ENCODE peak calls at places on chromosome 21, in five cellular contexts. P, X, G, T and J are unnamed samples.

GRCh38 chr21:42731264-42732032 is 78.0 kb downstream of the PDE9A start:
- DNase-seq in X (peak), G (no peak), P (no peak), T (no peak), J (no peak)

GRCh38 chr21:46635324-46636180 is at the start of gene PRMT2:
- DNase-seq in G (peak), T (peak), P (peak), X (peak), J (peak)

GRCh38 chr21:21612446-21612845 is 614.2 kb downstream of the NCAM2 start:
- DNase-seq in G (peak), X (no peak), P (peak), T (no peak), J (peak)

GRCh38 chr21:14773777-14774345 is 227.7 kb upstream of the SAMSN1 start:
- DNase-seq in T (peak), P (peak), X (no peak), G (no peak), J (no peak)

GRCh38 chr21:39011911-39012310 is 171.3 kb downstream of the PSMG1 start:
- DNase-seq in P (no peak), G (no peak), X (no peak), T (no peak), J (no peak)

GRCh38 chr21:17461582-17461981 is 51.3 kb upstream of the CXADR start:
- DNase-seq in X (no peak), P (peak), T (no peak), G (no peak), J (no peak)

GRCh38 chr21:42476493-42477342 is 19.3 kb downstream of the RSPH1 start:
- DNase-seq in X (no peak), P (no peak), G (no peak), T (no peak), J (no peak)

GRCh38 chr21:18403685-18404084 is at the start of gene TMPRSS15:
- DNase-seq in X (no peak), G (no peak), P (no peak), T (no peak), J (no peak)

GRCh38 chr21:39633770-39634181 is 21.0 kb downstream of the B3GALT5 start:
- DNase-seq in G (peak), P (peak), X (peak), T (no peak), J (peak)

GRCh38 chr21:42236014-42236413 is 17.1 kb downstream of the ABCG1 start:
- DNase-seq in G (no peak), X (no peak), P (no peak), T (no peak), J (no peak)

GRCh38 chr21:40377135-40377534 is 469.8 kb downstream of the DSCAM start:
- DNase-seq in P (no peak), X (no peak), T (no peak), G (no peak), J (no peak)

GRCh38 chr21:41410361-41410760 is 15.7 kb upstream of the MX1 start:
- DNase-seq in G (no peak), X (no peak), P (no peak), T (no peak), J (no peak)

DNA sequence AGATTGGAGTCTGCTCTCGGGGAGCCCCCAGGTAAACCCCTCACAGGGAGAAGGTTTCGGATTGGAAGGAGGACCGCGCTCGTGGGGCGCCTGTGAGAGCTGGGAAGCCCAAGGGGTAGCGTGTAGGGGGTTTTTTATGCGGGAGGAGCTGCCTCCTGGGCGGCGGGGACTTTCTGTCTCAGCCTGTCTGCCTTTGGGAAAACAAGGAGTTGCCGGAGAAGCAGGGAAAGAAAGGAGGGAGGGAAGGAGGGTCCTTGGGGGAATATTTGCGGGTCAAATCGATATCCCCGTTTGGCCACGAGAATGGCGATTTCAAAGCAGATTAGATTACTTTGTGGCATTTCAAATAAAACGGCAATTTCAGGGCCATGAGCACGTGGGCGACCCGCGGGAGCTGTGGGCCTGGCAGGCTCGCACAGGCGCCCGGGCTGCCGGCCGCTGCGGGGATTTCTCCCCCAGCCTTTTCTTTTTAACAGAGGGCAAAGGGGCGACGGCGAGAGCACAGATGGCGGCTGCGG is 9.7 kb downstream of the SIM2 start:
- DNase-seq in X (no peak), P (no peak), T (no peak), G (no peak), J (no peak)
- H3K4me3 ChIP-seq in X (no peak), P (no peak), T (peak), G (no peak), J (peak)

GRCh38 chr21:45108808-45109800 is 34.7 kb downstream of the ADARB1 start:
- DNase-seq in G (no peak), T (no peak), P (no peak), X (no peak), J (no peak)

GRCh38 chr21:45111703-45112102 is 37.3 kb downstream of the ADARB1 start:
- DNase-seq in G (no peak), T (no peak), X (no peak), P (no peak), J (no peak)

GRCh38 chr21:45110873-45111624 is 36.7 kb downstream of the ADARB1 start:
- DNase-seq in T (no peak), P (no peak), G (no peak), X (no peak), J (no peak)

GRCh38 chr21:45108034-45108790 is 33.8 kb downstream of the ADARB1 start:
- DNase-seq in X (no peak), P (no peak), G (no peak), T (no peak), J (no peak)

GRCh38 chr21:45109831-45110492 is 35.6 kb downstream of the ADARB1 start:
- DNase-seq in T (no peak), X (no peak), P (no peak), G (no peak), J (no peak)
- H3K4me3 ChIP-seq in T (no peak), X (no peak), P (no peak), G (no peak), J (no peak)

GRCh38 chr21:36699546-36700294 is 805 bp downstream of the SIM2 start:
- DNase-seq in X (no peak), P (no peak), G (no peak), T (peak), J (no peak)
- H3K4me3 ChIP-seq in X (peak), P (peak), G (no peak), T (peak), J (peak)

GRCh38 chr21:37915941-37916794 is at the start of gene KCNJ6:
- DNase-seq in P (peak), X (no peak), G (no peak), T (peak), J (no peak)
- H3K4me3 ChIP-seq in P (peak), X (no peak), G (peak), T (peak), J (peak)

GRCh38 chr21:43810505-43811261 is 21.3 kb downstream of the RRP1 start:
- DNase-seq in T (peak), X (no peak), G (no peak), P (peak), J (no peak)

GRCh38 chr21:43809853-43810504 is 20.6 kb downstream of the RRP1 start:
- DNase-seq in X (no peak), P (no peak), G (no peak), T (no peak), J (no peak)

GRCh38 chr21:43812957-43813730 is 23.8 kb downstream of the RRP1 start:
- DNase-seq in P (no peak), G (no peak), T (no peak), X (no peak), J (no peak)

GRCh38 chr21:43812139-43812821 is 22.9 kb downstream of the RRP1 start:
- DNase-seq in T (no peak), P (no peak), G (no peak), X (no peak), J (no peak)

GRCh38 chr21:43811262-43812105 is 22.1 kb downstream of the RRP1 start:
- DNase-seq in P (no peak), T (no peak), X (no peak), G (no peak), J (no peak)
- H3K4me3 ChIP-seq in P (no peak), T (no peak), X (no peak), G (no peak), J (no peak)